ENCODE peak calls at places on chromosomes 3 and 15, in nine cellular contexts. B is GM03348; O is NB4; R is naive thymus-derived CD4-positive, alpha-beta T cell; L is NCI-H510A; U is T follicular helper cell; D is activated T-cell treated with anti-CD3 and anti-CD28 coated beads for 1 hour; M is AG04450; S is activated B cell treated with CpG ODN at 0.5 μM for 24 hours. A is an unnamed sample.

GRCh38 chr15:89593018-89593417 is 17.7 kb downstream of the TICRR start:
- DNase-seq in B (no peak), O (no peak), R (no peak), L (no peak), U (no peak), D (no peak), M (no peak), S (no peak), A (no peak)

GRCh38 chr3:11470031-11470853 is 173.5 kb downstream of the VGLL4 start:
- DNase-seq in B (no peak), O (no peak), R (no peak), L (no peak), U (no peak), D (no peak), M (no peak), S (no peak), A (no peak)

GRCh38 chr3:138348107-138348949 is at the start of gene MRAS:
- DNase-seq in B (peak; percentile 91), O (peak; percentile 84), R (peak; percentile 44), L (peak; percentile 25), U (no peak), D (no peak), M (peak; percentile 43), S (no peak), A (peak; percentile 78)

GRCh38 chr3:195889843-195890407 is 18.4 kb downstream of the TNK2 start:
- DNase-seq in B (no peak), O (no peak), R (no peak), L (no peak), U (no peak), D (no peak), M (no peak), S (no peak), A (no peak)

GRCh38 chr3:142568393-142569017 is 10.0 kb downstream of the ATR start:
- DNase-seq in B (no peak), O (no peak), R (no peak), L (no peak), U (no peak), D (no peak), M (no peak), S (no peak), A (peak; percentile 18)

GRCh38 chr15:57563416-57563815 is 28.3 kb upstream of the MYZAP start:
- DNase-seq in B (no peak), O (no peak), R (no peak), L (no peak), U (no peak), D (no peak), M (no peak), S (no peak), A (no peak)

GRCh38 chr15:48992096-48992495 is 28.4 kb upstream of the SHC4 start:
- DNase-seq in B (no peak), O (no peak), R (no peak), L (no peak), U (no peak), D (no peak), M (no peak), S (no peak), A (no peak)

GRCh38 chr3:52193059-52193458 is 4.9 kb upstream of the ALAS1 start:
- DNase-seq in B (peak; percentile 51), O (no peak), R (no peak), L (no peak), U (no peak), D (no peak), M (no peak), S (no peak), A (no peak)

GRCh38 chr15:65275728-65276126 is 11.0 kb downstream of the PARP16 start:
- DNase-seq in B (no peak), O (no peak), R (no peak), L (no peak), U (no peak), D (no peak), M (no peak), S (no peak), A (peak; percentile 75)

GRCh38 chr15:91469627-91470567 is 369.8 kb downstream of the SV2B start:
- DNase-seq in B (no peak), O (peak; percentile 46), R (peak; percentile 55), L (no peak), U (peak; percentile 26), D (peak; percentile 54), M (no peak), S (no peak), A (no peak)

GRCh38 chr15:39944711-39945110 is 10.8 kb downstream of the EIF2AK4 start:
- DNase-seq in B (peak; percentile 58), O (no peak), R (no peak), L (no peak), U (no peak), D (no peak), M (peak; percentile 84), S (no peak), A (no peak)

GRCh38 chr15:63111481-63111880 is 10.2 kb upstream of the LACTB start:
- DNase-seq in B (no peak), O (peak; percentile 22), R (no peak), L (no peak), U (no peak), D (no peak), M (no peak), S (no peak), A (no peak)

GRCh38 chr3:156772588-156773206 is 53.5 kb upstream of the LEKR1 start:
- DNase-seq in B (no peak), O (no peak), R (no peak), L (no peak), U (no peak), D (no peak), M (no peak), S (no peak), A (no peak)

GRCh38 chr15:77527164-77527778 is 105.4 kb downstream of the LINGO1 start:
- DNase-seq in B (peak; percentile 54), O (no peak), R (no peak), L (no peak), U (no peak), D (no peak), M (peak; percentile 59), S (no peak), A (peak; percentile 76)